ENCODE peak calls at places on chromosome 19, in seven cellular contexts. One of them, this sample, is unnamed.

GRCh38 chr19:7874080-7874856 is at the start of gene PRR36:
- DNase-seq in heart left ventricle: peak
- DNase-seq in fibroblast of lung: no peak
- DNase-seq in tibial nerve: no peak
- DNase-seq in GM23338: peak
- DNase-seq in cardiac muscle cell: no peak
- DNase-seq in IMR-90: no peak
- DNase-seq in this sample: peak

GRCh38 chr19:58304748-58305064 is 471 bp upstream of the ERVK3-1 start:
- DNase-seq in heart left ventricle: no peak
- DNase-seq in fibroblast of lung: no peak
- DNase-seq in tibial nerve: no peak
- DNase-seq in GM23338: peak
- DNase-seq in cardiac muscle cell: no peak
- DNase-seq in IMR-90: no peak
- DNase-seq in this sample: no peak

GRCh38 chr19:13978306-13978705 is 26.0 kb downstream of the DCAF15 start:
- DNase-seq in heart left ventricle: peak
- DNase-seq in fibroblast of lung: no peak
- DNase-seq in tibial nerve: peak
- DNase-seq in GM23338: peak
- DNase-seq in cardiac muscle cell: peak
- DNase-seq in IMR-90: no peak
- DNase-seq in this sample: peak

GRCh38 chr19:46474211-46474610 is 2.8 kb upstream of the PNMA8A start:
- DNase-seq in heart left ventricle: no peak
- DNase-seq in fibroblast of lung: no peak
- DNase-seq in tibial nerve: no peak
- DNase-seq in GM23338: no peak
- DNase-seq in cardiac muscle cell: no peak
- DNase-seq in IMR-90: no peak
- DNase-seq in this sample: peak

GRCh38 chr19:7636691-7637373 is at the start of gene STXBP2:
- DNase-seq in heart left ventricle: peak
- DNase-seq in fibroblast of lung: no peak
- DNase-seq in tibial nerve: peak
- DNase-seq in GM23338: peak
- DNase-seq in cardiac muscle cell: peak
- DNase-seq in IMR-90: no peak
- DNase-seq in this sample: peak

GRCh38 chr19:17114414-17114831 is 38.8 kb downstream of the MYO9B start:
- DNase-seq in heart left ventricle: no peak
- DNase-seq in fibroblast of lung: peak
- DNase-seq in tibial nerve: no peak
- DNase-seq in GM23338: peak
- DNase-seq in cardiac muscle cell: no peak
- DNase-seq in IMR-90: peak
- DNase-seq in this sample: peak

GRCh38 chr19:14517840-14518505 is at the start of gene DNAJB1:
- DNase-seq in heart left ventricle: peak
- DNase-seq in fibroblast of lung: peak
- DNase-seq in tibial nerve: peak
- DNase-seq in GM23338: peak
- DNase-seq in cardiac muscle cell: peak
- DNase-seq in IMR-90: peak
- DNase-seq in this sample: peak

GRCh38 chr19:54133312-54133956 is 4.1 kb upstream of the CNOT3 start:
- DNase-seq in heart left ventricle: no peak
- DNase-seq in fibroblast of lung: peak
- DNase-seq in tibial nerve: no peak
- DNase-seq in GM23338: peak
- DNase-seq in cardiac muscle cell: peak
- DNase-seq in IMR-90: no peak
- DNase-seq in this sample: peak

GRCh38 chr19:45920458-45920857 is 5.9 kb upstream of the NANOS2 start:
- DNase-seq in heart left ventricle: no peak
- DNase-seq in fibroblast of lung: no peak
- DNase-seq in tibial nerve: no peak
- DNase-seq in GM23338: no peak
- DNase-seq in cardiac muscle cell: no peak
- DNase-seq in IMR-90: no peak
- DNase-seq in this sample: peak

GRCh38 chr19:43667524-43668405 is 2.2 kb downstream of the PLAUR start:
- DNase-seq in heart left ventricle: peak
- DNase-seq in fibroblast of lung: no peak
- DNase-seq in tibial nerve: no peak
- DNase-seq in GM23338: peak
- DNase-seq in cardiac muscle cell: peak
- DNase-seq in IMR-90: peak
- DNase-seq in this sample: no peak

GRCh38 chr19:30288957-30289735 is 83.0 kb upstream of the ZNF536 start:
- DNase-seq in heart left ventricle: no peak
- DNase-seq in fibroblast of lung: no peak
- DNase-seq in tibial nerve: no peak
- DNase-seq in GM23338: no peak
- DNase-seq in cardiac muscle cell: no peak
- DNase-seq in IMR-90: no peak
- DNase-seq in this sample: no peak

GRCh38 chr19:38795549-38795948 is 6.5 kb downstream of the LGALS7B start:
- DNase-seq in heart left ventricle: no peak
- DNase-seq in fibroblast of lung: no peak
- DNase-seq in tibial nerve: no peak
- DNase-seq in GM23338: no peak
- DNase-seq in cardiac muscle cell: no peak
- DNase-seq in IMR-90: no peak
- DNase-seq in this sample: no peak

GRCh38 chr19:54521022-54521859 is 18.6 kb downstream of the LAIR2 start:
- DNase-seq in heart left ventricle: no peak
- DNase-seq in fibroblast of lung: no peak
- DNase-seq in tibial nerve: no peak
- DNase-seq in GM23338: no peak
- DNase-seq in cardiac muscle cell: no peak
- DNase-seq in IMR-90: no peak
- DNase-seq in this sample: no peak

GRCh38 chr19:369876-370275 is 25.3 kb upstream of the MIER2 start:
- DNase-seq in heart left ventricle: no peak
- DNase-seq in fibroblast of lung: no peak
- DNase-seq in tibial nerve: no peak
- DNase-seq in GM23338: no peak
- DNase-seq in cardiac muscle cell: no peak
- DNase-seq in IMR-90: no peak
- DNase-seq in this sample: no peak

GRCh38 chr19:31350693-31351211 is 1.5 kb upstream of the TSHZ3 start:
- DNase-seq in heart left ventricle: peak
- DNase-seq in fibroblast of lung: peak
- DNase-seq in tibial nerve: no peak
- DNase-seq in GM23338: peak
- DNase-seq in cardiac muscle cell: peak
- DNase-seq in IMR-90: peak
- DNase-seq in this sample: peak

GRCh38 chr19:49677901-49678674 is 1.0 kb downstream of the PRMT1 start:
- DNase-seq in heart left ventricle: peak
- DNase-seq in fibroblast of lung: peak
- DNase-seq in tibial nerve: peak
- DNase-seq in GM23338: peak
- DNase-seq in cardiac muscle cell: peak
- DNase-seq in IMR-90: peak
- DNase-seq in this sample: peak

GRCh38 chr19:46610851-46611770 is 10.0 kb downstream of the CALM3 start:
- DNase-seq in heart left ventricle: no peak
- DNase-seq in fibroblast of lung: peak
- DNase-seq in tibial nerve: no peak
- DNase-seq in GM23338: no peak
- DNase-seq in cardiac muscle cell: peak
- DNase-seq in IMR-90: peak
- DNase-seq in this sample: no peak

GRCh38 chr19:43570174-43570791 is 5.0 kb downstream of the XRCC1 start:
- DNase-seq in heart left ventricle: no peak
- DNase-seq in fibroblast of lung: no peak
- DNase-seq in tibial nerve: no peak
- DNase-seq in GM23338: peak
- DNase-seq in cardiac muscle cell: no peak
- DNase-seq in IMR-90: no peak
- DNase-seq in this sample: peak

GRCh38 chr19:35076026-35076370 is 34.5 kb downstream of the HPN start:
- DNase-seq in heart left ventricle: no peak
- DNase-seq in fibroblast of lung: no peak
- DNase-seq in tibial nerve: no peak
- DNase-seq in GM23338: no peak
- DNase-seq in cardiac muscle cell: no peak
- DNase-seq in IMR-90: no peak
- DNase-seq in this sample: no peak

GRCh38 chr19:58513694-58514563 is 2.1 kb upstream of the SLC27A5 start:
- DNase-seq in heart left ventricle: peak
- DNase-seq in fibroblast of lung: peak
- DNase-seq in tibial nerve: peak
- DNase-seq in GM23338: peak
- DNase-seq in cardiac muscle cell: peak
- DNase-seq in IMR-90: peak
- DNase-seq in this sample: peak

GRCh38 chr19:3284759-3285646 is 60.5 kb downstream of the CELF5 start:
- DNase-seq in heart left ventricle: peak
- DNase-seq in fibroblast of lung: peak
- DNase-seq in tibial nerve: no peak
- DNase-seq in GM23338: peak
- DNase-seq in cardiac muscle cell: peak
- DNase-seq in IMR-90: peak
- DNase-seq in this sample: peak

GRCh38 chr19:18291019-18291524 is 9.7 kb upstream of the JUND start:
- DNase-seq in heart left ventricle: no peak
- DNase-seq in fibroblast of lung: no peak
- DNase-seq in tibial nerve: no peak
- DNase-seq in GM23338: peak
- DNase-seq in cardiac muscle cell: peak
- DNase-seq in IMR-90: no peak
- DNase-seq in this sample: no peak
- H3K4me3 ChIP-seq in heart left ventricle: peak
- H3K4me3 ChIP-seq in fibroblast of lung: peak
- H3K4me3 ChIP-seq in tibial nerve: peak
- H3K4me3 ChIP-seq in GM23338: peak
- H3K4me3 ChIP-seq in cardiac muscle cell: peak
- H3K4me3 ChIP-seq in IMR-90: peak
- H3K4me3 ChIP-seq in this sample: no peak

GRCh38 chr19:16001481-16002312 is 52.9 kb downstream of the OR10H4 start:
- DNase-seq in heart left ventricle: no peak
- DNase-seq in fibroblast of lung: peak
- DNase-seq in tibial nerve: peak
- DNase-seq in GM23338: no peak
- DNase-seq in cardiac muscle cell: peak
- DNase-seq in IMR-90: peak
- DNase-seq in this sample: peak
- H3K4me3 ChIP-seq in heart left ventricle: peak
- H3K4me3 ChIP-seq in fibroblast of lung: peak
- H3K4me3 ChIP-seq in tibial nerve: peak
- H3K4me3 ChIP-seq in GM23338: no peak
- H3K4me3 ChIP-seq in cardiac muscle cell: no peak
- H3K4me3 ChIP-seq in IMR-90: peak
- H3K4me3 ChIP-seq in this sample: peak

GRCh38 chr19:42115219-42115618 is 17.0 kb downstream of the POU2F2 start:
- DNase-seq in heart left ventricle: no peak
- DNase-seq in fibroblast of lung: no peak
- DNase-seq in tibial nerve: no peak
- DNase-seq in GM23338: no peak
- DNase-seq in cardiac muscle cell: peak
- DNase-seq in IMR-90: peak
- DNase-seq in this sample: no peak

GRCh38 chr19:42116308-42117075 is 15.8 kb downstream of the POU2F2 start:
- DNase-seq in heart left ventricle: no peak
- DNase-seq in fibroblast of lung: no peak
- DNase-seq in tibial nerve: no peak
- DNase-seq in GM23338: no peak
- DNase-seq in cardiac muscle cell: no peak
- DNase-seq in IMR-90: no peak
- DNase-seq in this sample: no peak

GRCh38 chr19:42113641-42114348 is 18.5 kb downstream of the POU2F2 start:
- DNase-seq in heart left ventricle: peak
- DNase-seq in fibroblast of lung: peak
- DNase-seq in tibial nerve: no peak
- DNase-seq in GM23338: peak
- DNase-seq in cardiac muscle cell: peak
- DNase-seq in IMR-90: peak
- DNase-seq in this sample: peak

GRCh38 chr19:42115705-42116104 is 16.5 kb downstream of the POU2F2 start:
- DNase-seq in heart left ventricle: no peak
- DNase-seq in fibroblast of lung: no peak
- DNase-seq in tibial nerve: no peak
- DNase-seq in GM23338: no peak
- DNase-seq in cardiac muscle cell: no peak
- DNase-seq in IMR-90: no peak
- DNase-seq in this sample: no peak

DNA sequence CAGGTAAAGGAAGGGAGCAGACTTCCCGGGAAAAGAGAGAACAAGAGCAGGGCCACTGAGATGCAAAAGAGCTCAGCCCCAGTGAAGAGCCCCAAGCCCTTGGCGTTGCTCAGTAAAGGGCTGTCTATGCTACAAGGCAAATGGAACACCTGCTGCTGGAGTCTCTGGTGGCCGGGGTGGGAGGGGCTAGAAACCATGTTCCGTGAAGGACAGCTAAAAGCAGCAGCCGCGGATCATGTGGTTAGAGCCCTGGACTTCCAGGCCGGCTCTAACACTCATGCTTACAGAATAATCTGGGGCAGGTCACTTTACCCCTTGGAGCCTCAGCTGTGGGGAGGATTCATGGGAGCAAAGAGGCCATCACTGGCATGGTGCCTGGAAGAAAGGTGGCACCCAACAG is 17.8 kb downstream of the POU2F2 start:
- DNase-seq in heart left ventricle: no peak
- DNase-seq in fibroblast of lung: no peak
- DNase-seq in tibial nerve: no peak
- DNase-seq in GM23338: peak
- DNase-seq in cardiac muscle cell: no peak
- DNase-seq in IMR-90: no peak
- DNase-seq in this sample: no peak
- H3K4me3 ChIP-seq in heart left ventricle: no peak
- H3K4me3 ChIP-seq in fibroblast of lung: no peak
- H3K4me3 ChIP-seq in tibial nerve: no peak
- H3K4me3 ChIP-seq in GM23338: no peak
- H3K4me3 ChIP-seq in cardiac muscle cell: no peak
- H3K4me3 ChIP-seq in IMR-90: no peak
- H3K4me3 ChIP-seq in this sample: no peak

GRCh38 chr19:52995711-52996110 is 18.0 kb upstream of the ERVV-1 start:
- DNase-seq in heart left ventricle: no peak
- DNase-seq in fibroblast of lung: no peak
- DNase-seq in tibial nerve: no peak
- DNase-seq in GM23338: no peak
- DNase-seq in cardiac muscle cell: no peak
- DNase-seq in IMR-90: no peak
- DNase-seq in this sample: no peak

GRCh38 chr19:53002479-53002878 is 11.2 kb upstream of the ERVV-1 start:
- DNase-seq in heart left ventricle: no peak
- DNase-seq in fibroblast of lung: no peak
- DNase-seq in tibial nerve: no peak
- DNase-seq in GM23338: peak
- DNase-seq in cardiac muscle cell: no peak
- DNase-seq in IMR-90: no peak
- DNase-seq in this sample: no peak

GRCh38 chr19:52992109-52993004 is 21.4 kb upstream of the ERVV-1 start:
- DNase-seq in heart left ventricle: peak
- DNase-seq in fibroblast of lung: peak
- DNase-seq in tibial nerve: no peak
- DNase-seq in GM23338: peak
- DNase-seq in cardiac muscle cell: peak
- DNase-seq in IMR-90: no peak
- DNase-seq in this sample: no peak

GRCh38 chr19:52993342-52994178 is 20.2 kb upstream of the ERVV-1 start:
- DNase-seq in heart left ventricle: peak
- DNase-seq in fibroblast of lung: peak
- DNase-seq in tibial nerve: peak
- DNase-seq in GM23338: peak
- DNase-seq in cardiac muscle cell: peak
- DNase-seq in IMR-90: peak
- DNase-seq in this sample: peak

GRCh38 chr19:52997975-52998374 is 15.7 kb upstream of the ERVV-1 start:
- DNase-seq in heart left ventricle: no peak
- DNase-seq in fibroblast of lung: no peak
- DNase-seq in tibial nerve: no peak
- DNase-seq in GM23338: peak
- DNase-seq in cardiac muscle cell: no peak
- DNase-seq in IMR-90: no peak
- DNase-seq in this sample: no peak
- H3K4me3 ChIP-seq in heart left ventricle: no peak
- H3K4me3 ChIP-seq in fibroblast of lung: no peak
- H3K4me3 ChIP-seq in tibial nerve: no peak
- H3K4me3 ChIP-seq in GM23338: peak
- H3K4me3 ChIP-seq in cardiac muscle cell: no peak
- H3K4me3 ChIP-seq in IMR-90: no peak
- H3K4me3 ChIP-seq in this sample: no peak